ENCODE peak calls at places on chromosomes 12 and 14, in seven cellular contexts. F is SK-N-SH, D is GM23248, X is A549, K is neural progenitor cell, Q is mammary epithelial cell, R is HepG2. B is an unnamed sample.

GRCh38 chr12:131872154-131873046 is 22.0 kb upstream of the ULK1 start:
- DNase-seq in F (peak; percentile 42), D (peak; percentile 98), X (peak; percentile 68), K (no peak), Q (peak; percentile 94), R (no peak), B (no peak)

GRCh38 chr14:30706704-30707103 is 84.6 kb downstream of the SCFD1 start:
- DNase-seq in F (no peak), D (no peak), X (no peak), K (peak; percentile 25), Q (no peak), R (no peak), B (no peak)

GRCh38 chr14:88023658-88024187 is 18.8 kb downstream of the GPR65 start:
- DNase-seq in F (no peak), D (no peak), X (no peak), K (no peak), Q (no peak), R (peak; percentile 78), B (no peak)

GRCh38 chr14:89443002-89443660 is 26.1 kb upstream of the FOXN3 start:
- DNase-seq in F (no peak), D (peak; percentile 82), X (no peak), K (no peak), Q (no peak), R (no peak), B (no peak)

GRCh38 chr14:93025055-93025454 is 90.7 kb downstream of the ITPK1 start:
- DNase-seq in F (no peak), D (no peak), X (no peak), K (no peak), Q (no peak), R (no peak), B (no peak)

GRCh38 chr12:49059385-49060232 is 985 bp downstream of the KMT2D start:
- DNase-seq in F (no peak), D (peak; percentile 73), X (peak; percentile 40), K (peak; percentile 76), Q (peak; percentile 9), R (no peak), B (peak; percentile 69)

GRCh38 chr12:104648746-104649145 is 192.0 kb downstream of the CHST11 start:
- DNase-seq in F (peak; percentile 39), D (no peak), X (no peak), K (no peak), Q (no peak), R (no peak), B (no peak)

GRCh38 chr14:94423465-94424056 is 29.0 kb downstream of the SERPINA11 start:
- DNase-seq in F (peak; percentile 41), D (peak; percentile 84), X (peak; percentile 61), K (peak; percentile 89), Q (peak; percentile 37), R (peak; percentile 80), B (peak; percentile 95)

GRCh38 chr12:6360080-6360571 is 15.2 kb downstream of the SCNN1A start:
- DNase-seq in F (no peak), D (no peak), X (no peak), K (no peak), Q (no peak), R (peak; percentile 59), B (no peak)

GRCh38 chr12:53069621-53070410 is 9.4 kb downstream of the SPRYD3 start:
- DNase-seq in F (no peak), D (no peak), X (no peak), K (no peak), Q (no peak), R (no peak), B (no peak)

GRCh38 chr12:108094250-108094649 is 34.8 kb upstream of the WSCD2 start:
- DNase-seq in F (no peak), D (no peak), X (no peak), K (no peak), Q (no peak), R (no peak), B (no peak)

GRCh38 chr12:131445184-131445974 is 265.5 kb upstream of the SFSWAP start:
- DNase-seq in F (no peak), D (no peak), X (no peak), K (peak; percentile 16), Q (no peak), R (no peak), B (no peak)

GRCh38 chr12:25069221-25069620 is 120.3 kb upstream of the BCAT1 start:
- DNase-seq in F (no peak), D (no peak), X (no peak), K (no peak), Q (no peak), R (no peak), B (no peak)

GRCh38 chr14:33938131-33938949 is 12.5 kb downstream of the EGLN3 start:
- DNase-seq in F (peak; percentile 84), D (peak; percentile 19), X (peak; percentile 42), K (peak; percentile 82), Q (peak; percentile 45), R (peak; percentile 49), B (no peak)

GRCh38 chr12:72540811-72541210 is 268.6 kb downstream of the TRHDE start:
- DNase-seq in F (no peak), D (peak; percentile 5), X (no peak), K (no peak), Q (peak; percentile 20), R (no peak), B (no peak)

GRCh38 chr14:75864352-75864751 is 117.4 kb downstream of the TGFB3 start:
- DNase-seq in F (no peak), D (peak; percentile 81), X (no peak), K (no peak), Q (peak; percentile 94), R (no peak), B (no peak)

GRCh38 chr12:120590741-120591407 is 9.7 kb upstream of the POP5 start:
- DNase-seq in F (no peak), D (no peak), X (no peak), K (no peak), Q (no peak), R (peak; percentile 62), B (no peak)

GRCh38 chr12:87815738-87816137 is 213.5 kb downstream of the C12orf50 start:
- DNase-seq in F (no peak), D (peak; percentile 8), X (no peak), K (no peak), Q (no peak), R (no peak), B (no peak)

GRCh38 chr14:23365353-23366162 is 586 bp upstream of the EFS start:
- DNase-seq in F (peak; percentile 81), D (peak; percentile 46), X (no peak), K (peak; percentile 68), Q (no peak), R (no peak), B (no peak)

GRCh38 chr12:12745576-12746211 is 28.5 kb downstream of the CDKN1B start:
- DNase-seq in F (no peak), D (no peak), X (no peak), K (no peak), Q (peak; percentile 28), R (no peak), B (no peak)

GRCh38 chr12:12747281-12747680 is 30.1 kb downstream of the CDKN1B start:
- DNase-seq in F (no peak), D (no peak), X (no peak), K (no peak), Q (no peak), R (no peak), B (no peak)

GRCh38 chr12:12744556-12745305 is 27.6 kb downstream of the CDKN1B start:
- DNase-seq in F (no peak), D (no peak), X (no peak), K (no peak), Q (no peak), R (no peak), B (no peak)

GRCh38 chr12:12748051-12748450 is 30.9 kb downstream of the CDKN1B start:
- DNase-seq in F (no peak), D (no peak), X (no peak), K (no peak), Q (no peak), R (no peak), B (no peak)

DNA sequence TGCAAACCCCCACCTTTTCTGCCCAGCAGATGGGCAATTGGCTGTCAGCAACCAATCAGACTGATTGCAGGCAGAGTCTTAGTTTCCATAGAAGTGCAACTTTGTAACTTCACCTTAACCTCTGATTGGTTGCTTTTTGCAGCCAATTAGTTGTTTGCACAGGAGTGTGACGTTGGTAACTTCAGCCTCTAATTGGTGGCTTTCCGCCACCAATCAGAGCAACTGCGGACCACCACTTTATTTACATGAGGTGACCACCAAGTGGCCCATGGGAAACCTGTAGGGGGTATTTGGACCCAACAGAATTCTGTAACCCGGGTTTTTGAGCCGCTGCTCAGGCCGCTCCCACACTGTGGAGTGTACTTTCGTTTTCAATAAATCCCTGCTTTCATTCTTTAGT is 32.3 kb downstream of the CDKN1B start:
- DNase-seq in F (no peak), D (no peak), X (no peak), K (no peak), Q (no peak), R (peak; percentile 63), B (no peak)
- H3K4me2 ChIP-seq in F (peak overlapping the region; percentile 33), D (no peak overlapping the region), X (no peak overlapping the region), K (no peak overlapping the region), Q (no peak overlapping the region), R (peak overlapping the region; percentile 52), B (no peak overlapping the region)

DNA sequence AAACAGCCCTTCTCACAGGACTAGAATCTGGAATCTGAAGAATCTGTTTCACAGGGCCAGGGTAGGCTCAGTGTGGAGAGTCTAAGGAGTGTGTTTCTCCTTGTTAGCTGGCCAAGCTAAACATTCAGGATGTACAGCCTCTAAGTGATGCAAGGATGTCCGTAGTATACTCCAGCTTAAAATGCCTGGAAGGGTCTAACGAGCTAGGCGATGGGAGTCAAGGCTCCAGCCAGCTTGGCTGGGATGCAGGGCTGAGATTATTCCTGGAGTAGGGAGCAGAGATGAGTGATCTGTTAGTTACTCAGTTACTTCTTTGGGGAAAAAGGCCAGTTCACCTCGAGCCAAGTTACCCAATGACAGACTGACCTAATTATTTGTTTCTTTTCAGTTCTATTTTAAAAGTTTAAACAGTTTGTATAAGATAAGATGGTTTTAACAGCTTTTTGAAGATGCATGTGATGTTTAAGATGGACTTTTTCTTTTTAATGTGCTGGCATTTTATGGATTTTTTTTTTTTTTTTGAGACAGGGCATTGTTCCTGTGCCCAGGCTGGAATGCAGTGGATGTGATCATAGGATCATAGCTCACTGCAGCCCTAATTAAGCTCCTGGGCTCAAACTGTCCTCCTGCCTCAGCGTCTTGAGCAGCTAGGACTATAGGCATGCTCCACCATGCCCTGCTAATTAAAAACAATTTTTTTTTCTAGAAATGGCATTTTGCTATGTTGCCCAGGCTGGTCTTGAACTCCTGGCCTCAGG is 41.1 kb downstream of the SYNE2 start:
- DNase-seq in F (no peak), D (peak; percentile 80), X (no peak), K (peak; percentile 34), Q (peak; percentile 42), R (no peak), B (no peak)
- H3K4me2 ChIP-seq in F (peak overlapping the region; percentile 73), D (peak overlapping the region; percentile 63), X (peak overlapping the region; percentile 56), K (no peak overlapping the region), Q (peak overlapping the region; percentile 56), R (peak overlapping the region; percentile 34), B (no peak overlapping the region)

GRCh38 chr14:24705840-24706239 is 71.8 kb upstream of the GZMB start:
- DNase-seq in F (no peak), D (no peak), X (no peak), K (no peak), Q (no peak), R (no peak), B (peak; percentile 59)
- H3K4me2 ChIP-seq in F (no peak overlapping the region), D (no peak overlapping the region), X (no peak overlapping the region), K (no peak overlapping the region), Q (no peak overlapping the region), R (no peak overlapping the region), B (no peak overlapping the region)

DNA sequence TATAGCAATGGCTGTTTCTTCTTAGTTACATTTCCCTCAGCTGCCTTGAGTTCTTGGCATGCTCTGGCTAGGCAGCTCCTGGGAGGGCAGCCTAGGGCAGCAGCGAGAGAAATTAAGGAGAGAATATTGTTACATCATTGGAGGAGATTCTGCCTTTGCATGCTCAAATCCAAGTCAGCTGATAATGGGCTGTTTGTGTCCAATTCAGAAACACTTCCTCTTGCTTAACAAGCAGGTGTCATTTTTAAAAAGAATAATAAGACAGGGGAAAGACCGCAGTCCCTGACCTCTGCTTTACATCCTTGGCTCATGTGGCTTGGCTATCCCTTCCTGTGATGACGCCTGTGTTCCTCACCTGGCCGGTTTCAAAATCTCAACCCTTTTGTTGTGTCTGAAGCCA is 76.9 kb downstream of the ESR2 start:
- DNase-seq in F (peak; percentile 35), D (no peak), X (no peak), K (no peak), Q (no peak), R (no peak), B (peak; percentile 84)
- H3K4me2 ChIP-seq in F (no peak overlapping the region), D (no peak overlapping the region), X (no peak overlapping the region), K (no peak overlapping the region), Q (no peak overlapping the region), R (no peak overlapping the region), B (peak overlapping the region; percentile 73)